ENCODE peak calls at places on chromosome X, in nine cellular contexts. C is upper lobe of left lung, J is brain microvascular endothelial cell, R is uterus, N is mammary epithelial cell, M is tibial artery, V is neural progenitor cell, B is pancreas, P is tibial nerve. G is an unnamed sample.

GRCh38 chrX:38881727-38882126 is 80.5 kb downstream of the MID1IP1 start:
- DNase-seq in C (no peak), J (no peak), R (no peak), N (no peak), M (no peak), V (no peak), B (no peak), P (no peak), G (no peak)

GRCh38 chrX:136608295-136608933 is 39.5 kb upstream of the CD40LG start:
- DNase-seq in C (peak; percentile 33), J (no peak), R (no peak), N (peak; percentile 20), M (peak; percentile 24), V (peak; percentile 42), B (no peak), P (peak; percentile 5), G (no peak)

GRCh38 chrX:475926-476723 is 89.4 kb upstream of the PPP2R3B start:
- DNase-seq in C (no peak), J (peak; percentile 3), R (no peak), N (no peak), M (no peak), V (no peak), B (no peak), P (no peak), G (no peak)

GRCh38 chrX:151697537-151697936 is 2.3 kb downstream of the PRRG3 start:
- DNase-seq in C (peak; percentile 18), J (peak; percentile 23), R (peak; percentile 37), N (no peak), M (no peak), V (no peak), B (no peak), P (peak; percentile 44), G (no peak)

GRCh38 chrX:7941390-7942042 is 14.3 kb upstream of the PNPLA4 start:
- DNase-seq in C (no peak), J (peak; percentile 14), R (no peak), N (peak; percentile 9), M (no peak), V (peak; percentile 13), B (no peak), P (no peak), G (no peak)

GRCh38 chrX:1093112-1093511 is 119.3 kb downstream of the CRLF2 start:
- DNase-seq in C (no peak), J (no peak), R (no peak), N (no peak), M (no peak), V (no peak), B (no peak), P (no peak), G (no peak)

GRCh38 chrX:13216139-13216538 is 103.7 kb downstream of the ATXN3L start:
- DNase-seq in C (no peak), J (no peak), R (no peak), N (no peak), M (no peak), V (no peak), B (no peak), P (no peak), G (no peak)

GRCh38 chrX:30278365-30278764 is 30.8 kb downstream of the NR0B1 start:
- DNase-seq in C (no peak), J (peak; percentile 23), R (no peak), N (peak; percentile 26), M (no peak), V (no peak), B (no peak), P (no peak), G (no peak)

GRCh38 chrX:118038614-118039365 is 77.8 kb downstream of the KLHL13 start:
- DNase-seq in C (no peak), J (no peak), R (no peak), N (peak; percentile 37), M (peak; percentile 25), V (no peak), B (no peak), P (no peak), G (no peak)

GRCh38 chrX:2489446-2490445 is 11.0 kb downstream of the DHRSX start:
- DNase-seq in C (no peak), J (no peak), R (no peak), N (no peak), M (no peak), V (no peak), B (peak; percentile 75), P (no peak), G (no peak)

GRCh38 chrX:53631156-53631555 is 55.4 kb downstream of the HUWE1 start:
- DNase-seq in C (no peak), J (no peak), R (no peak), N (no peak), M (no peak), V (no peak), B (no peak), P (no peak), G (no peak)

GRCh38 chrX:53630261-53630660 is 56.3 kb downstream of the HUWE1 start:
- DNase-seq in C (no peak), J (no peak), R (no peak), N (no peak), M (no peak), V (no peak), B (no peak), P (no peak), G (no peak)
- H3K4me3 ChIP-seq in C (no peak overlapping the region), J (no peak overlapping the region), R (no peak overlapping the region), N (no peak overlapping the region), M (no peak overlapping the region), V (no peak overlapping the region), B (no peak overlapping the region), P (no peak overlapping the region), G (no peak overlapping the region)

GRCh38 chrX:107701493-107702121 is 73.3 kb downstream of the PRPS1 start:
- DNase-seq in C (no peak), J (no peak), R (no peak), N (no peak), M (no peak), V (no peak), B (no peak), P (no peak), G (no peak)
- TF ChIP-seq CTCF in C (no peak), J (no peak), R (no peak), N (no peak), M (no peak), V (no peak), B (no peak), P (no peak), G (no peak)

GRCh38 chrX:130120321-130120731 is 10.0 kb upstream of the ELF4 start:
- DNase-seq in C (no peak), J (no peak), R (no peak), N (no peak), M (no peak), V (peak; percentile 63), B (no peak), P (no peak), G (no peak)

GRCh38 chrX:130118396-130118795 is 8.1 kb upstream of the ELF4 start:
- DNase-seq in C (no peak), J (peak; percentile 54), R (peak; percentile 37), N (peak; percentile 60), M (no peak), V (no peak), B (no peak), P (no peak), G (no peak)

GRCh38 chrX:130120746-130121504 is 10.6 kb upstream of the ELF4 start:
- DNase-seq in C (peak; percentile 78), J (no peak), R (peak; percentile 78), N (peak; percentile 82), M (peak; percentile 83), V (peak; percentile 75), B (peak; percentile 79), P (peak; percentile 52), G (peak; percentile 31)

GRCh38 chrX:130118941-130119640 is 8.8 kb upstream of the ELF4 start:
- DNase-seq in C (no peak), J (no peak), R (peak; percentile 38), N (peak; percentile 21), M (no peak), V (no peak), B (no peak), P (no peak), G (no peak)

GRCh38 chrX:130121505-130121800 is 11.2 kb upstream of the ELF4 start:
- DNase-seq in C (no peak), J (no peak), R (no peak), N (no peak), M (no peak), V (no peak), B (no peak), P (no peak), G (no peak)
- H3K27ac ChIP-seq in C (no peak overlapping the region), J (no peak overlapping the region), R (peak overlapping the region; percentile 87), N (peak overlapping the region; percentile 46), M (peak overlapping the region; percentile 77), V (no peak overlapping the region), B (no peak overlapping the region), P (peak overlapping the region; percentile 63), G (peak overlapping the region; percentile 71)

DNA sequence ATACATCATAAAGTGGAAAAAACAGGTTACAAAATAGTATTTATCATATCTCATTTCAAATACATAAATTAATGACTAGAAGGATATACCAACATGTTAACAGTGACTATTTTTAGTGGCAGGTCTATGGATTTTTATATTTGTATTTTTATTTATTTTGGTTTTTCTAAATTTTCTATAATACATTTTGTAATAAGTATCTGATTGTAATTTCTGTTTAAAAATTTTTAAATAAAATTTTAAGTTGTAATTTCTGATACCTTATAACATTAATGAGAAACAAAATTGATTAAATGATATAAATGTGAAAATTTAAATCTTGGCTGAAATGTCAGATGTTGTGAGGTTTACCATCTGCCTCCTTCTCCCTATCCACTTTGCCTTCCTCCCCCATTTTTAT is 2.5 kb downstream of the NONO start:
- DNase-seq in C (no peak), J (no peak), R (no peak), N (no peak), M (no peak), V (no peak), B (no peak), P (no peak), G (no peak)
- H3K4me3 ChIP-seq in C (no peak overlapping the region), J (peak overlapping the region; percentile 77), R (no peak overlapping the region), N (peak overlapping the region; percentile 14), M (no peak overlapping the region), V (peak overlapping the region; percentile 96), B (no peak overlapping the region), P (no peak overlapping the region), G (peak overlapping the region; percentile 89)

G was measured in thoracic aorta.